ENCODE peak calls at places on chromosomes 3 and 15, in six cellular contexts. F, H, M, V, J and P are unnamed samples.

GRCh38 chr3:47989981-47990440 is 26.2 kb downstream of the MAP4 start:
- DNase-seq in F (peak; percentile 84), J (peak; percentile 76), M (peak; percentile 80), V (peak; percentile 62), H (peak; percentile 67), P (peak; percentile 85)

GRCh38 chr3:94735354-94735753 is 672.5 kb downstream of the NSUN3 start:
- DNase-seq in H (no peak), J (no peak), M (no peak), F (no peak), V (no peak), P (no peak)

GRCh38 chr15:81113204-81113657 is 20.8 kb upstream of the CFAP161 start:
- DNase-seq in H (no peak), J (no peak), M (no peak), V (no peak), F (no peak), P (peak; percentile 53)

GRCh38 chr3:66603161-66603611 is 102.4 kb upstream of the LRIG1 start:
- DNase-seq in J (no peak), H (no peak), F (no peak), M (no peak), V (no peak), P (no peak)

GRCh38 chr3:151468284-151468917 is 7.5 kb upstream of the IGSF10 start:
- DNase-seq in F (peak; percentile 74), M (peak; percentile 58), J (peak; percentile 63), V (peak; percentile 58), H (peak; percentile 48), P (peak; percentile 62)

GRCh38 chr15:38714309-38715072 is 149.9 kb upstream of the RASGRP1 start:
- DNase-seq in H (no peak), V (no peak), M (no peak), J (no peak), F (no peak), P (peak; percentile 92)

GRCh38 chr15:23497710-23498111 is 50.7 kb upstream of the GOLGA6L2 start:
- DNase-seq in V (no peak), M (peak; percentile 15), F (peak; percentile 54), J (no peak), H (no peak), P (no peak)

GRCh38 chr3:114299421-114299820 is 5.6 kb downstream of the TIGIT start:
- DNase-seq in F (peak; percentile 58), M (peak; percentile 13), V (no peak), H (peak; percentile 40), J (peak; percentile 40), P (peak; percentile 39)

GRCh38 chr3:194057570-194058188 is 78.3 kb upstream of the HES1 start:
- DNase-seq in J (no peak), V (no peak), M (no peak), F (no peak), H (no peak), P (no peak)

GRCh38 chr3:16741890-16742289 is 136.7 kb upstream of the DAZL start:
- DNase-seq in M (no peak), J (no peak), V (no peak), F (no peak), H (no peak), P (no peak)

GRCh38 chr3:128584412-128585020 is 66.1 kb downstream of the RPN1 start:
- DNase-seq in J (peak; percentile 59), M (peak; percentile 27), F (peak; percentile 74), V (peak; percentile 80), H (peak; percentile 82), P (peak; percentile 83)

GRCh38 chr15:44662478-44663409 is 718 bp downstream of the SPG11 start:
- DNase-seq in H (peak; percentile 41), F (peak; percentile 63), J (peak; percentile 61), V (no peak), M (peak; percentile 44), P (no peak)

GRCh38 chr15:71366522-71366921 is 251.3 kb downstream of the THSD4 start:
- DNase-seq in V (no peak), H (no peak), M (no peak), J (no peak), F (no peak), P (no peak)

GRCh38 chr15:72824112-72824511 is 40.6 kb upstream of the ADPGK start:
- DNase-seq in F (no peak), V (no peak), H (no peak), J (no peak), M (no peak), P (no peak)

GRCh38 chr15:90607361-90607760 is 77.6 kb downstream of the CRTC3 start:
- DNase-seq in J (no peak), V (no peak), F (no peak), H (no peak), M (no peak), P (no peak)

GRCh38 chr15:66430627-66431026 is 43.9 kb downstream of the MAP2K1 start:
- DNase-seq in H (no peak), J (no peak), F (no peak), M (no peak), V (no peak), P (no peak)

GRCh38 chr15:92682772-92683510 is 27.4 kb upstream of the FAM174B start:
- DNase-seq in V (no peak), M (no peak), H (no peak), F (no peak), J (no peak), P (no peak)

GRCh38 chr3:126522363-126522788 is 1.6 kb upstream of the CHST13 start:
- DNase-seq in V (peak; percentile 87), F (peak; percentile 41), H (peak; percentile 79), M (peak; percentile 69), J (peak; percentile 60), P (peak; percentile 43)

GRCh38 chr15:56984681-56985515 is 66.5 kb downstream of the TCF12 start:
- DNase-seq in M (no peak), J (no peak), H (no peak), F (no peak), V (no peak), P (peak; percentile 51)

GRCh38 chr3:6448011-6448410 is 412.9 kb upstream of the GRM7 start:
- DNase-seq in F (no peak), V (no peak), J (no peak), H (no peak), M (no peak), P (peak; percentile 1)

GRCh38 chr3:158936530-158937113 is 134.8 kb downstream of the MFSD1 start:
- DNase-seq in M (no peak), V (no peak), H (peak; percentile 38), F (peak; percentile 1), J (no peak), P (no peak)

GRCh38 chr3:193391902-193392301 is 13.3 kb upstream of the ATP13A5 start:
- DNase-seq in J (no peak), V (no peak), M (no peak), H (no peak), F (no peak), P (peak; percentile 4)

GRCh38 chr3:152159328-152159727 is 109.4 kb upstream of the MBNL1 start:
- DNase-seq in H (no peak), M (no peak), F (peak; percentile 88), V (no peak), J (no peak), P (no peak)

GRCh38 chr15:31078461-31078860 is 23.1 kb downstream of the TRPM1 start:
- DNase-seq in J (no peak), M (no peak), F (no peak), V (peak; percentile 43), H (no peak), P (no peak)

GRCh38 chr3:49313902-49314676 is 25.8 kb downstream of the USP4 start:
- DNase-seq in F (no peak), H (no peak), J (no peak), M (no peak), V (no peak), P (peak; percentile 49)

GRCh38 chr3:72661115-72661457 is 187.2 kb downstream of the SHQ1 start:
- DNase-seq in F (peak; percentile 76), M (no peak), J (no peak), V (no peak), H (no peak), P (no peak)
- TF ChIP-seq JUN in F (no peak), M (no peak), J (no peak), V (no peak), H (no peak), P (no peak)

GRCh38 chr3:57949779-57950618 is 58.2 kb upstream of the FLNB start:
- DNase-seq in H (no peak), V (no peak), J (peak; percentile 38), F (peak; percentile 56), M (no peak), P (peak; percentile 67)
- TF ChIP-seq JUN in H (no peak), V (no peak), J (no peak), F (no peak), M (no peak), P (no peak)

GRCh38 chr3:37987315-37987697 is 3.3 kb upstream of the VILL start:
- DNase-seq in V (no peak), F (no peak), H (no peak), J (no peak), M (peak; percentile 50), P (no peak)

GRCh38 chr3:37984596-37984995 is 6.0 kb upstream of the VILL start:
- DNase-seq in V (no peak), J (no peak), M (no peak), H (no peak), F (no peak), P (no peak)

GRCh38 chr3:37984051-37984450 is 6.5 kb upstream of the VILL start:
- DNase-seq in F (no peak), H (no peak), M (no peak), V (no peak), J (no peak), P (no peak)

GRCh38 chr3:37986479-37987314 is 3.9 kb upstream of the VILL start:
- DNase-seq in H (no peak), F (peak; percentile 65), M (peak; percentile 98), V (no peak), J (peak; percentile 81), P (peak; percentile 39)

DNA sequence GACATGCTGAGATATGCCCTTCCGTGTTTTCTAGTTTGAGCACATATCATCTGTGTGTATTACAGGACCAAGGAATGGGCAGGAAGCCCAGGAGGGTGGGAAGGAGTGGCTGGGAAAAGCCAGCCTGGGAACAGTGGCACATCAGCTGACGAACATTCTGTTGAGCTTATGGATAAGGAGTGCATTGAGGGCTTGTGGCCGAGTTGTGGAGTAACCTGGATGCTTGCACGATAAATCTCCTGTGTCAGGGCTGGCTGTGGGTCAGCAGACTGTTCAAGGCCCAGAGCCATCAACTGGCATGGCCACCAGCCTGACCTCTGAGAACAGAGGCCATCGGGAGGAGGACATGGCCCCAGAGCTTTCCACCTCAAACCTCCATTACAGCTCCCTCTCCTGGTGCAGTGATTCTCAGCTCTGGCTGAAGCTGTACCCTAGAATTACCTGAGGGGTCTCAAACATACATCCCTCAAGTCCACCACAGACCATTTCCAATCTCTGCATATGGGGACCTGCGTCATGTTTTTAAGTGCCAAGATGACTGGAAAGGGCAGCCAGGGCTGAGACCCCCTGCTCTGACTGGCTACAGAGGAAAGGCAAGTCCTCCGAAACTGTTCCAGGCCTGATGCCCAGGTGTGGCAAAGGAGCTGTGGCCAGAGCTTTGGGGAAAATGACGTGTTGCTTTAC is 4.8 kb upstream of the VILL start:
- DNase-seq in J (no peak), M (no peak), H (no peak), V (no peak), F (no peak), P (no peak)
- TF ChIP-seq JUN in J (no peak), M (no peak), H (no peak), V (no peak), F (no peak), P (no peak)

DNA sequence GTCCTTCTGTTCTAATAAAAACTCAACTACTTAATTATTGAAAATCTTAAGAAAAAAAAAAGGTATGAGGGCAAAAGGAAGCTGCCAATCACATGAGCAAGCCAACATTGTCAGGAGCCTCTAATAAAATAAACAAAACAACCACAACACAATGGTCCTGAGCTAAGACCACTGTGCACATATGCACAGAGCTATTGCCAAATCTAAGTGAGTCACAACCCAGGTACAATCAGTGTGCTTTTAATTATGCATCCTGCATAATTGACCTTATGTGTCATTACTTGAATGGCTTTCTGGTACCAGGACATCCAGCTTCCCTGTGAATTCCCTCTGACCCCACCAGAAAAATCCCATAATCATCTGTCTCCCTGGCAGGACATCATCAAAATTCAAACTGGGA is 639.8 kb downstream of the MAGI1 start:
- DNase-seq in V (no peak), F (no peak), H (no peak), J (no peak), M (no peak), P (peak; percentile 73)
- TF ChIP-seq JUN in V (no peak), F (no peak), H (no peak), J (no peak), M (no peak), P (peak; percentile 77)